ENCODE peak calls at places on chromosomes 6 and 20, in ten cellular contexts. One of them, this sample, is unnamed.

GRCh38 chr6:30790734-30791383 is 46.5 kb upstream of the IER3 start:
- DNase-seq in mucosa of descending colon: no peak
- DNase-seq in BE2C: no peak
- DNase-seq in hepatocyte: no peak
- DNase-seq in retinal pigment epithelial cell: peak; percentile 95
- DNase-seq in K562: no peak
- DNase-seq in lung: no peak
- DNase-seq in endothelial cell: no peak
- DNase-seq in Panc1: no peak
- DNase-seq in GM13977: no peak
- DNase-seq in this sample: no peak

GRCh38 chr6:27136978-27137814 is 110.3 kb upstream of the PRSS16 start:
- DNase-seq in mucosa of descending colon: no peak
- DNase-seq in BE2C: no peak
- DNase-seq in hepatocyte: no peak
- DNase-seq in retinal pigment epithelial cell: no peak
- DNase-seq in K562: no peak
- DNase-seq in lung: no peak
- DNase-seq in endothelial cell: no peak
- DNase-seq in Panc1: no peak
- DNase-seq in GM13977: no peak
- DNase-seq in this sample: no peak

GRCh38 chr6:11262231-11262630 is 29.8 kb upstream of the NEDD9 start:
- DNase-seq in mucosa of descending colon: no peak
- DNase-seq in BE2C: no peak
- DNase-seq in hepatocyte: no peak
- DNase-seq in retinal pigment epithelial cell: no peak
- DNase-seq in K562: no peak
- DNase-seq in lung: no peak
- DNase-seq in endothelial cell: no peak
- DNase-seq in Panc1: no peak
- DNase-seq in GM13977: no peak
- DNase-seq in this sample: no peak

GRCh38 chr6:3389390-3390167 is 67.3 kb downstream of the SLC22A23 start:
- DNase-seq in mucosa of descending colon: no peak
- DNase-seq in BE2C: no peak
- DNase-seq in hepatocyte: no peak
- DNase-seq in retinal pigment epithelial cell: no peak
- DNase-seq in K562: no peak
- DNase-seq in lung: no peak
- DNase-seq in endothelial cell: no peak
- DNase-seq in Panc1: no peak
- DNase-seq in GM13977: no peak
- DNase-seq in this sample: no peak

GRCh38 chr20:2382833-2383232 is 2.1 kb downstream of the TGM6 start:
- DNase-seq in mucosa of descending colon: no peak
- DNase-seq in BE2C: peak; percentile 20
- DNase-seq in hepatocyte: no peak
- DNase-seq in retinal pigment epithelial cell: no peak
- DNase-seq in K562: no peak
- DNase-seq in lung: no peak
- DNase-seq in endothelial cell: no peak
- DNase-seq in Panc1: no peak
- DNase-seq in GM13977: no peak
- DNase-seq in this sample: no peak

GRCh38 chr6:105272783-105273182 is 93.0 kb upstream of the POPDC3 start:
- DNase-seq in mucosa of descending colon: no peak
- DNase-seq in BE2C: no peak
- DNase-seq in hepatocyte: peak; percentile 75
- DNase-seq in retinal pigment epithelial cell: peak; percentile 41
- DNase-seq in K562: no peak
- DNase-seq in lung: no peak
- DNase-seq in endothelial cell: no peak
- DNase-seq in Panc1: no peak
- DNase-seq in GM13977: no peak
- DNase-seq in this sample: peak; percentile 50

GRCh38 chr6:139753198-139753861 is 378.9 kb upstream of the CITED2 start:
- DNase-seq in mucosa of descending colon: no peak
- DNase-seq in BE2C: no peak
- DNase-seq in hepatocyte: no peak
- DNase-seq in retinal pigment epithelial cell: peak; percentile 77
- DNase-seq in K562: no peak
- DNase-seq in lung: no peak
- DNase-seq in endothelial cell: no peak
- DNase-seq in Panc1: no peak
- DNase-seq in GM13977: no peak
- DNase-seq in this sample: no peak

GRCh38 chr20:63260943-63261807 is 6.9 kb upstream of the NKAIN4 start:
- DNase-seq in mucosa of descending colon: no peak
- DNase-seq in BE2C: no peak
- DNase-seq in hepatocyte: peak; percentile 68
- DNase-seq in retinal pigment epithelial cell: no peak
- DNase-seq in K562: no peak
- DNase-seq in lung: no peak
- DNase-seq in endothelial cell: no peak
- DNase-seq in Panc1: no peak
- DNase-seq in GM13977: no peak
- DNase-seq in this sample: no peak

GRCh38 chr6:111087106-111087835 is at the start of gene SLC16A10:
- DNase-seq in mucosa of descending colon: peak; percentile 77
- DNase-seq in BE2C: peak; percentile 90
- DNase-seq in hepatocyte: peak; percentile 89
- DNase-seq in retinal pigment epithelial cell: no peak
- DNase-seq in K562: peak; percentile 92
- DNase-seq in lung: peak; percentile 62
- DNase-seq in endothelial cell: peak; percentile 56
- DNase-seq in Panc1: no peak
- DNase-seq in GM13977: peak; percentile 93
- DNase-seq in this sample: peak; percentile 73

GRCh38 chr6:35654883-35655282 is 33.8 kb downstream of the FKBP5 start:
- DNase-seq in mucosa of descending colon: no peak
- DNase-seq in BE2C: no peak
- DNase-seq in hepatocyte: no peak
- DNase-seq in retinal pigment epithelial cell: no peak
- DNase-seq in K562: no peak
- DNase-seq in lung: no peak
- DNase-seq in endothelial cell: no peak
- DNase-seq in Panc1: no peak
- DNase-seq in GM13977: no peak
- DNase-seq in this sample: no peak

GRCh38 chr6:20789162-20789561 is 254.9 kb downstream of the CDKAL1 start:
- DNase-seq in mucosa of descending colon: no peak
- DNase-seq in BE2C: no peak
- DNase-seq in hepatocyte: peak; percentile 13
- DNase-seq in retinal pigment epithelial cell: no peak
- DNase-seq in K562: no peak
- DNase-seq in lung: no peak
- DNase-seq in endothelial cell: no peak
- DNase-seq in Panc1: no peak
- DNase-seq in GM13977: no peak
- DNase-seq in this sample: no peak

GRCh38 chr6:145886228-145886956 is 71.8 kb upstream of the FBXO30 start:
- DNase-seq in mucosa of descending colon: no peak
- DNase-seq in BE2C: no peak
- DNase-seq in hepatocyte: no peak
- DNase-seq in retinal pigment epithelial cell: no peak
- DNase-seq in K562: no peak
- DNase-seq in lung: no peak
- DNase-seq in endothelial cell: no peak
- DNase-seq in Panc1: no peak
- DNase-seq in GM13977: no peak
- DNase-seq in this sample: no peak

GRCh38 chr6:144063744-144064401 is 31.5 kb downstream of the SF3B5 start:
- DNase-seq in mucosa of descending colon: peak; percentile 95
- DNase-seq in BE2C: peak; percentile 74
- DNase-seq in hepatocyte: peak; percentile 88
- DNase-seq in retinal pigment epithelial cell: no peak
- DNase-seq in K562: peak; percentile 94
- DNase-seq in lung: peak; percentile 88
- DNase-seq in endothelial cell: peak; percentile 60
- DNase-seq in Panc1: no peak
- DNase-seq in GM13977: peak; percentile 96
- DNase-seq in this sample: peak; percentile 84

GRCh38 chr6:36793913-36794703 is 45.1 kb downstream of the CPNE5 start:
- DNase-seq in mucosa of descending colon: no peak
- DNase-seq in BE2C: no peak
- DNase-seq in hepatocyte: peak; percentile 12
- DNase-seq in retinal pigment epithelial cell: no peak
- DNase-seq in K562: no peak
- DNase-seq in lung: no peak
- DNase-seq in endothelial cell: no peak
- DNase-seq in Panc1: no peak
- DNase-seq in GM13977: no peak
- DNase-seq in this sample: no peak

GRCh38 chr20:63119451-63120285 is 96.3 kb downstream of the YTHDF1 start:
- DNase-seq in mucosa of descending colon: no peak
- DNase-seq in BE2C: no peak
- DNase-seq in hepatocyte: no peak
- DNase-seq in retinal pigment epithelial cell: no peak
- DNase-seq in K562: no peak
- DNase-seq in lung: no peak
- DNase-seq in endothelial cell: no peak
- DNase-seq in Panc1: no peak
- DNase-seq in GM13977: no peak
- DNase-seq in this sample: no peak

GRCh38 chr6:52575490-52575868 is 1.4 kb downstream of the TRAM2 start:
- DNase-seq in mucosa of descending colon: no peak
- DNase-seq in BE2C: no peak
- DNase-seq in hepatocyte: no peak
- DNase-seq in retinal pigment epithelial cell: no peak
- DNase-seq in K562: no peak
- DNase-seq in lung: no peak
- DNase-seq in endothelial cell: no peak
- DNase-seq in Panc1: no peak
- DNase-seq in GM13977: no peak
- DNase-seq in this sample: no peak

GRCh38 chr6:52576054-52576391 is 837 bp downstream of the TRAM2 start:
- DNase-seq in mucosa of descending colon: no peak
- DNase-seq in BE2C: no peak
- DNase-seq in hepatocyte: no peak
- DNase-seq in retinal pigment epithelial cell: no peak
- DNase-seq in K562: no peak
- DNase-seq in lung: no peak
- DNase-seq in endothelial cell: no peak
- DNase-seq in Panc1: no peak
- DNase-seq in GM13977: no peak
- DNase-seq in this sample: no peak

GRCh38 chr6:52576392-52577021 is 353 bp downstream of the TRAM2 start:
- DNase-seq in mucosa of descending colon: peak; percentile 71
- DNase-seq in BE2C: peak; percentile 74
- DNase-seq in hepatocyte: peak; percentile 88
- DNase-seq in retinal pigment epithelial cell: no peak
- DNase-seq in K562: peak; percentile 77
- DNase-seq in lung: peak; percentile 60
- DNase-seq in endothelial cell: peak; percentile 66
- DNase-seq in Panc1: no peak
- DNase-seq in GM13977: peak; percentile 78
- DNase-seq in this sample: peak; percentile 70

GRCh38 chr6:52577778-52578473 is 1.1 kb upstream of the TRAM2 start:
- DNase-seq in mucosa of descending colon: no peak
- DNase-seq in BE2C: no peak
- DNase-seq in hepatocyte: no peak
- DNase-seq in retinal pigment epithelial cell: no peak
- DNase-seq in K562: no peak
- DNase-seq in lung: no peak
- DNase-seq in endothelial cell: no peak
- DNase-seq in Panc1: no peak
- DNase-seq in GM13977: no peak
- DNase-seq in this sample: no peak

GRCh38 chr6:52577022-52577777 is at the start of gene TRAM2:
- DNase-seq in mucosa of descending colon: peak; percentile 92
- DNase-seq in BE2C: peak; percentile 92
- DNase-seq in hepatocyte: peak; percentile 95
- DNase-seq in retinal pigment epithelial cell: no peak
- DNase-seq in K562: peak; percentile 95
- DNase-seq in lung: peak; percentile 79
- DNase-seq in endothelial cell: peak; percentile 90
- DNase-seq in Panc1: no peak
- DNase-seq in GM13977: peak; percentile 88
- DNase-seq in this sample: peak; percentile 89
- TF ChIP-seq CTCF in mucosa of descending colon: no peak
- TF ChIP-seq CTCF in BE2C: no peak
- TF ChIP-seq CTCF in hepatocyte: peak; percentile 8
- TF ChIP-seq CTCF in retinal pigment epithelial cell: peak; percentile 7
- TF ChIP-seq CTCF in K562: peak; percentile 26
- TF ChIP-seq CTCF in lung: no peak
- TF ChIP-seq CTCF in endothelial cell: no peak
- TF ChIP-seq CTCF in Panc1: no peak
- TF ChIP-seq CTCF in GM13977: peak; percentile 21
- TF ChIP-seq CTCF in this sample: no peak

GRCh38 chr20:50690562-50690978 is 772 bp downstream of the RIPOR3 start:
- DNase-seq in mucosa of descending colon: no peak
- DNase-seq in BE2C: peak; percentile 18
- DNase-seq in hepatocyte: no peak
- DNase-seq in retinal pigment epithelial cell: no peak
- DNase-seq in K562: no peak
- DNase-seq in lung: no peak
- DNase-seq in endothelial cell: peak; percentile 24
- DNase-seq in Panc1: no peak
- DNase-seq in GM13977: no peak
- DNase-seq in this sample: no peak
- TF ChIP-seq CTCF in mucosa of descending colon: no peak
- TF ChIP-seq CTCF in BE2C: no peak
- TF ChIP-seq CTCF in hepatocyte: no peak
- TF ChIP-seq CTCF in retinal pigment epithelial cell: no peak
- TF ChIP-seq CTCF in K562: no peak
- TF ChIP-seq CTCF in lung: no peak
- TF ChIP-seq CTCF in endothelial cell: no peak
- TF ChIP-seq CTCF in Panc1: no peak
- TF ChIP-seq CTCF in GM13977: no peak
- TF ChIP-seq CTCF in this sample: no peak

DNA sequence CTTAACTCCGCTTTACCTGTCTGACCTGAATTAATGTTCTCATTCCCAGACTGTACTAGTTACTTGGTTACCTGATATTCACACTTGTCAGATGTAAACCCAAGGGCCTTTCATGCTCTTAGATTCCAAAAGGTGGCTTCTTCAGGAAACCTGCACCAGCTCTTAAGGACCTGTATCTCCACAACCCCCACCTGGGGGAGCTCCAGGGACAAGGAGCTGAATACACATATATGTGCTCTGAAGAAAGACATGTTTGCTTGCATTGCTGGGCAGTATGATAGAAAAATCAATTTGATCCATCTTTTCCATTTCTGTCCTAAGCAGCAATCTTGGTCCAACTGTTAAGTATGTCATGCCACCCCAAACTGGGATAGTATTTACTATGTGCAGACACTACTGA is 64.8 kb upstream of the POU3F2 start:
- DNase-seq in mucosa of descending colon: peak; percentile 12
- DNase-seq in BE2C: peak; percentile 18
- DNase-seq in hepatocyte: peak; percentile 30
- DNase-seq in retinal pigment epithelial cell: no peak
- DNase-seq in K562: peak; percentile 19
- DNase-seq in lung: no peak
- DNase-seq in endothelial cell: peak; percentile 42
- DNase-seq in Panc1: no peak
- DNase-seq in GM13977: no peak
- DNase-seq in this sample: peak; percentile 64
- TF ChIP-seq CTCF in mucosa of descending colon: no peak
- TF ChIP-seq CTCF in BE2C: peak; percentile 36
- TF ChIP-seq CTCF in hepatocyte: peak; percentile 26
- TF ChIP-seq CTCF in retinal pigment epithelial cell: peak; percentile 59
- TF ChIP-seq CTCF in K562: peak; percentile 47
- TF ChIP-seq CTCF in lung: no peak
- TF ChIP-seq CTCF in endothelial cell: no peak
- TF ChIP-seq CTCF in Panc1: peak; percentile 45
- TF ChIP-seq CTCF in GM13977: peak; percentile 37
- TF ChIP-seq CTCF in this sample: no peak

GRCh38 chr20:62025832-62026563 is 39.7 kb downstream of the TAF4 start:
- DNase-seq in mucosa of descending colon: peak; percentile 20
- DNase-seq in BE2C: no peak
- DNase-seq in hepatocyte: peak; percentile 72
- DNase-seq in retinal pigment epithelial cell: peak; percentile 61
- DNase-seq in K562: peak; percentile 59
- DNase-seq in lung: no peak
- DNase-seq in endothelial cell: no peak
- DNase-seq in Panc1: no peak
- DNase-seq in GM13977: no peak
- DNase-seq in this sample: no peak
- TF ChIP-seq CTCF in mucosa of descending colon: no peak
- TF ChIP-seq CTCF in BE2C: peak; percentile 67
- TF ChIP-seq CTCF in hepatocyte: peak; percentile 57
- TF ChIP-seq CTCF in retinal pigment epithelial cell: peak; percentile 93
- TF ChIP-seq CTCF in K562: peak; percentile 81
- TF ChIP-seq CTCF in lung: peak; percentile 1
- TF ChIP-seq CTCF in endothelial cell: no peak
- TF ChIP-seq CTCF in Panc1: no peak
- TF ChIP-seq CTCF in GM13977: peak; percentile 39
- TF ChIP-seq CTCF in this sample: no peak

This sample was measured in Calu3.